ENCODE peak calls at places on chromosome 12, in ten cellular contexts. I is stimulated activated CD4-positive, alpha-beta T cell treated with anti-CD3 and anti-CD28 coated beads, Interleukin-1b, Interleukin-23, amount 100 ng/mL, for 1 hour; T is amniotic epithelial cell; Y is activated CD8-positive, alpha-beta memory T cell treated with anti-CD3 and anti-CD28 coated beads, Interleukin-2, amount 50 U/mL, for 4 hours; K is psoas muscle; W is KG1; G is activated naive CD8-positive, alpha-beta T cell treated with anti-CD3 and anti-CD28 coated beads, Interleukin-2, amount 50 U/mL, for 24 hours; E is HAP-1; M is midbrain; Z is spleen. D is an unnamed sample.

GRCh38 chr12:106030210-106031175 is 108.3 kb downstream of the NUAK1 start:
- DNase-seq in I (no peak), T (peak), Y (no peak), K (no peak), W (no peak), G (no peak), E (no peak), M (no peak), Z (no peak), D (no peak)

GRCh38 chr12:223751-224240 is 9.8 kb upstream of the SLC6A12 start:
- DNase-seq in I (no peak), T (no peak), Y (no peak), K (no peak), W (no peak), G (no peak), E (no peak), M (no peak), Z (no peak), D (no peak)

GRCh38 chr12:124852911-124853441 is 10.7 kb downstream of the SCARB1 start:
- DNase-seq in I (no peak), T (no peak), Y (no peak), K (no peak), W (no peak), G (no peak), E (no peak), M (no peak), Z (no peak), D (no peak)

GRCh38 chr12:27498159-27498558 is 25.8 kb upstream of the PPFIBP1 start:
- DNase-seq in I (no peak), T (no peak), Y (no peak), K (no peak), W (no peak), G (no peak), E (no peak), M (no peak), Z (no peak), D (no peak)

GRCh38 chr12:95582230-95583058 is 31.2 kb upstream of the USP44 start:
- DNase-seq in I (no peak), T (peak), Y (no peak), K (no peak), W (no peak), G (no peak), E (peak), M (peak), Z (no peak), D (no peak)

GRCh38 chr12:24066865-24067264 is 117.4 kb upstream of the SOX5 start:
- DNase-seq in I (no peak), T (peak), Y (no peak), K (no peak), W (no peak), G (no peak), E (no peak), M (no peak), Z (no peak), D (no peak)

GRCh38 chr12:10633541-10633940 is 20.1 kb upstream of the MAGOHB start:
- DNase-seq in I (no peak), T (no peak), Y (no peak), K (no peak), W (no peak), G (no peak), E (no peak), M (no peak), Z (no peak), D (no peak)

GRCh38 chr12:107400686-107401447 is 284.7 kb upstream of the PWP1 start:
- DNase-seq in I (no peak), T (peak), Y (peak), K (no peak), W (no peak), G (no peak), E (no peak), M (peak), Z (no peak), D (no peak)

GRCh38 chr12:119718141-119718540 is 50.2 kb downstream of the PRKAB1 start:
- DNase-seq in I (no peak), T (no peak), Y (no peak), K (no peak), W (no peak), G (no peak), E (no peak), M (no peak), Z (no peak), D (no peak)

GRCh38 chr12:6460751-6461371 is 9.0 kb downstream of the TAPBPL start:
- DNase-seq in I (no peak), T (no peak), Y (no peak), K (no peak), W (no peak), G (peak), E (no peak), M (no peak), Z (no peak), D (no peak)

GRCh38 chr12:107411792-107412535 is 273.6 kb upstream of the PWP1 start:
- DNase-seq in I (no peak), T (peak), Y (no peak), K (no peak), W (no peak), G (no peak), E (no peak), M (no peak), Z (no peak), D (no peak)

GRCh38 chr12:80033457-80033856 is 65.9 kb upstream of the OTOGL start:
- DNase-seq in I (no peak), T (peak), Y (no peak), K (no peak), W (no peak), G (no peak), E (no peak), M (no peak), Z (no peak), D (no peak)

GRCh38 chr12:124687695-124688301 is 120.4 kb upstream of the NCOR2 start:
- DNase-seq in I (no peak), T (no peak), Y (no peak), K (no peak), W (peak), G (peak), E (no peak), M (peak), Z (no peak), D (peak)

GRCh38 chr12:124279846-124280360 is 15.0 kb upstream of the RFLNA start:
- DNase-seq in I (no peak), T (peak), Y (no peak), K (no peak), W (no peak), G (no peak), E (no peak), M (no peak), Z (no peak), D (no peak)

GRCh38 chr12:68613209-68613904 is 2.7 kb downstream of the RAP1B start:
- DNase-seq in I (no peak), T (no peak), Y (peak), K (no peak), W (no peak), G (no peak), E (no peak), M (no peak), Z (no peak), D (no peak)

GRCh38 chr12:27244680-27245005 is 557 bp downstream of the STK38L start:
- DNase-seq in I (no peak), T (peak), Y (no peak), K (no peak), W (no peak), G (no peak), E (no peak), M (no peak), Z (no peak), D (no peak)

GRCh38 chr12:89263153-89263552 is 89.1 kb downstream of the DUSP6 start:
- DNase-seq in I (no peak), T (no peak), Y (no peak), K (no peak), W (no peak), G (no peak), E (no peak), M (no peak), Z (no peak), D (no peak)

GRCh38 chr12:123942277-123942653 is 30.4 kb downstream of the CCDC92 start:
- DNase-seq in I (no peak), T (peak), Y (no peak), K (no peak), W (no peak), G (no peak), E (no peak), M (no peak), Z (no peak), D (no peak)

GRCh38 chr12:22034709-22035506 is 11.1 kb upstream of the CMAS start:
- DNase-seq in I (no peak), T (peak), Y (no peak), K (no peak), W (no peak), G (no peak), E (no peak), M (no peak), Z (no peak), D (peak)

GRCh38 chr12:107478881-107479280 is 206.7 kb upstream of the PWP1 start:
- DNase-seq in I (no peak), T (peak), Y (no peak), K (no peak), W (no peak), G (no peak), E (no peak), M (no peak), Z (no peak), D (no peak)

GRCh38 chr12:13222076-13222475 is 25.6 kb downstream of the EMP1 start:
- DNase-seq in I (no peak), T (no peak), Y (no peak), K (peak), W (no peak), G (no peak), E (no peak), M (no peak), Z (no peak), D (peak)

GRCh38 chr12:123111498-123112165 is 39.3 kb downstream of the PITPNM2 start:
- DNase-seq in I (no peak), T (peak), Y (peak), K (no peak), W (no peak), G (peak), E (no peak), M (no peak), Z (no peak), D (no peak)

GRCh38 chr12:6241495-6241894 is 41.3 kb downstream of the CD9 start:
- DNase-seq in I (no peak), T (no peak), Y (no peak), K (peak), W (no peak), G (no peak), E (no peak), M (peak), Z (no peak), D (peak)

GRCh38 chr12:112331891-112332290 is 50.3 kb downstream of the HECTD4 start:
- DNase-seq in I (no peak), T (no peak), Y (no peak), K (no peak), W (no peak), G (no peak), E (no peak), M (no peak), Z (no peak), D (no peak)

GRCh38 chr12:12007001-12007712 is 63.6 kb upstream of the BCL2L14 start:
- DNase-seq in I (peak), T (peak), Y (peak), K (no peak), W (no peak), G (peak), E (no peak), M (no peak), Z (no peak), D (no peak)

GRCh38 chr12:42482820-42483533 is 106.6 kb downstream of the PRICKLE1 start:
- DNase-seq in I (no peak), T (peak), Y (peak), K (peak), W (peak), G (peak), E (peak), M (peak), Z (peak), D (peak)

GRCh38 chr12:60106207-60106606 is 510.4 kb downstream of the SLC16A7 start:
- DNase-seq in I (no peak), T (peak), Y (no peak), K (no peak), W (no peak), G (no peak), E (no peak), M (no peak), Z (no peak), D (no peak)

GRCh38 chr12:51889216-51890134 is 1.6 kb downstream of the ANKRD33 start:
- DNase-seq in I (no peak), T (no peak), Y (no peak), K (no peak), W (no peak), G (no peak), E (no peak), M (no peak), Z (no peak), D (no peak)

GRCh38 chr12:56599797-56600196 is 30.3 kb downstream of the BAZ2A start:
- DNase-seq in I (no peak), T (no peak), Y (no peak), K (no peak), W (no peak), G (no peak), E (no peak), M (no peak), Z (no peak), D (no peak)

GRCh38 chr12:125971981-125972380 is 906.7 kb downstream of the AACS start:
- DNase-seq in I (no peak), T (no peak), Y (no peak), K (no peak), W (no peak), G (no peak), E (no peak), M (no peak), Z (no peak), D (no peak)